ENCODE peak calls at places on chromosomes 12 and 14, in ten cellular contexts. R is thyroid gland, F is heart left ventricle, T is IMR-90, J is ovary, N is HepG2, D is stomach, I is adrenal gland, K is A549, E is body of pancreas. L is an unnamed sample.
A peak's percentile ranks its signal among the peaks of the same experiment; 100 is the strongest.

GRCh38 chr14:76904740-76905569 is 78.7 kb downstream of the LRRC74A start:
- DNase-seq in K (peak; percentile 99), T (peak; percentile 99), J (peak; percentile 49), E (peak; percentile 60), I (peak; percentile 59), R (peak; percentile 63), D (peak; percentile 56), N (peak; percentile 10), F (no peak), L (no peak)

GRCh38 chr12:9870311-9870866 is 1.2 kb upstream of the CLEC2B start:
- DNase-seq in J (no peak), T (no peak), D (no peak), K (no peak), I (no peak), F (peak; percentile 11), E (no peak), N (no peak), R (no peak), L (no peak)

GRCh38 chr12:124774462-124775167 is 89.0 kb downstream of the SCARB1 start:
- DNase-seq in D (no peak), F (no peak), K (no peak), J (peak; percentile 76), E (no peak), R (no peak), N (no peak), T (peak; percentile 85), I (peak; percentile 84), L (no peak)

GRCh38 chr14:100376751-100377171 is 53.6 kb downstream of the SLC25A47 start:
- DNase-seq in K (peak; percentile 61), I (no peak), T (peak; percentile 23), J (no peak), R (no peak), F (no peak), E (no peak), N (peak; percentile 44), D (no peak), L (no peak)

GRCh38 chr14:69685716-69686115 is 74.3 kb downstream of the SUSD6 start:
- DNase-seq in F (peak; percentile 59), K (no peak), T (peak; percentile 58), I (peak; percentile 79), E (peak; percentile 90), D (peak; percentile 82), J (peak; percentile 75), N (peak; percentile 62), R (peak; percentile 94), L (peak; percentile 64)

GRCh38 chr12:123983822-123984485 is 10.9 kb downstream of the ZNF664 start:
- DNase-seq in T (peak; percentile 75), R (peak; percentile 55), J (peak; percentile 48), D (peak; percentile 41), I (peak; percentile 41), N (peak; percentile 74), K (peak; percentile 83), F (peak; percentile 38), E (peak; percentile 57), L (no peak)

GRCh38 chr14:69473271-69473670 is 11.3 kb upstream of the PLEKHD1 start:
- DNase-seq in I (no peak), N (no peak), T (no peak), E (no peak), F (no peak), J (no peak), R (no peak), D (no peak), K (no peak), L (no peak)

GRCh38 chr14:84804498-84805294 is 725.2 kb upstream of the FLRT2 start:
- DNase-seq in N (no peak), K (no peak), E (no peak), D (no peak), R (no peak), I (no peak), T (no peak), J (no peak), F (no peak), L (no peak)

GRCh38 chr12:14613718-14614117 is 46.0 kb upstream of the PLBD1 start:
- DNase-seq in T (no peak), I (no peak), J (no peak), R (no peak), E (no peak), K (no peak), D (no peak), N (no peak), F (no peak), L (no peak)

GRCh38 chr12:64782181-64782580 is 23.0 kb upstream of the GNS start:
- DNase-seq in I (no peak), T (no peak), F (peak; percentile 10), N (no peak), D (no peak), K (no peak), R (no peak), J (no peak), E (no peak), L (no peak)

GRCh38 chr14:100666403-100666802 is 60.3 kb upstream of the DLK1 start:
- DNase-seq in F (no peak), K (no peak), N (no peak), R (no peak), J (no peak), D (no peak), E (no peak), I (peak; percentile 79), T (no peak), L (no peak)

GRCh38 chr14:36652542-36653201 is 9.0 kb upstream of the PAX9 start:
- DNase-seq in F (no peak), R (no peak), D (no peak), I (no peak), T (no peak), K (no peak), J (no peak), N (no peak), E (no peak), L (no peak)

GRCh38 chr14:98953544-98954346 is 318.3 kb downstream of the BCL11B start:
- DNase-seq in I (peak; percentile 87), E (peak; percentile 51), J (peak; percentile 62), N (no peak), T (no peak), R (peak; percentile 23), F (no peak), D (peak; percentile 52), K (peak; percentile 70), L (no peak)

GRCh38 chr14:105499256-105500035 is 8.4 kb downstream of the TEDC1 start:
- DNase-seq in E (no peak), J (no peak), R (no peak), T (no peak), F (no peak), D (no peak), I (no peak), N (peak; percentile 91), K (no peak), L (peak; percentile 77)

DNA sequence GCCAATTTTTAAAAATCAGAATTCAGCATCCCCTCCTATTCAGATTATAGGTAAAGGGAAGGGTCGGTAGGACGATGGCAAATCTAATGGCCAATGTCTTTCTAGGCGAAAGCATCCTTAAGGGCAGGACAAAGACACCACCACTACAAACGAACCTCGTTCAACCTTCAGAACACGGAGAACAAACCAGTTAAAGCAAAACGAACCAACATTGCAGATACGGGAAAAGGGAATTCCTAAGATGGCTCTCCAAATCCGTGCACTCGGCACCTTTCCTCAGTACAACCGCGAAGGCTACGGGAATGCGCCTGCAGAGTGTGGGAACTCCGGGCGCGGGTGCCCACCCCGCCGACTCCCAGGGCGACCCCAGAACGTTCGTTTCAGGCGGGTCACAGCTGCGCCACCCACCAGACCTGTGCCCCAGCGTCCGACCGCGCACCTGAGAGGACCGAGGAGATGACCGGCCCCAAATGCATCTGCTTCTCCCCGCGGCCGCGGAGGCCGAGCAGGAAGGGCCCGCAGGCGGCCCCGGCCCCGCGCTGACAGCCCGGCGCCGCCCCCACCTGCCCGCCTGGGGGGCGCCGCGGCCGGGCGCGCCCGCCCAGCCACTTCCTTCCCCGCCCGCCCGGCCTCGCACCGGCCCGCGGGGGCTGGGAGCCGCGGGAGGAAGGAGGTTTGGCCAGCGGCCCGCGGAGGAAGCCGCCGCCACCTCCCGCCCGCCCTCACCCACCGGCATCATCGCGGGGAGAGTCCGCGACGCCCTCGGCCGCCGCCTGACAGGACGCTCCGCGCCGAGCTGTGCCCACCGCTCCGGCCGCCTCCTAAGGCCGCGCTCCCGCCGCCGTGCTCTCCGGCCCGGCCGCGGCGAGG is 571 bp downstream of the PPP1R13B start:
- DNase-seq in I (peak; percentile 46), N (no peak), F (peak; percentile 66), E (peak; percentile 66), T (no peak), D (peak; percentile 60), R (peak; percentile 62), J (peak; percentile 52), K (no peak), L (peak; percentile 91)
- TF ChIP-seq POLR2A in I (no peak), N (no peak), F (no peak), E (no peak), T (no peak), D (no peak), R (no peak), J (no peak), K (no peak), L (peak; percentile 21)

DNA sequence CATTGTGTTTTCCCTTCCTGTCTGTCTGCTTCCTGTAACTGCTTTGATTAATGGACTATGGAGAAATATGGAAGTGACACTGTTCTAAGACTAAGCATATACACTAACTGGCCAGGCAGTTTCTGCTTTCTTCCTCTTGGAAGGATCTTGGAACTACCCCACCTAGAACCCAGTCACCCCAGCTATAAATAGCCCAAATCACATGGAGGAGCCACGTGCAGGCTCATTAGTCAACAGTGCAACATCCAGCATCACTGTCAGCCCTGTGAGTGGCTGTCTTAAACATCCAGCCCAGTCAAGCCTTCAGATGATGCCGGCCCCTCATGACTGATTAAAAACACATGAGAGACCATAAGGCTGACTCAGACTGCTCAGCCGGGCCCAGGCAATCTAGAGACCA is 39.2 kb downstream of the BCAT1 start:
- DNase-seq in I (peak; percentile 48), F (peak; percentile 20), K (peak; percentile 45), T (peak; percentile 97), J (peak; percentile 23), R (no peak), D (no peak), E (peak; percentile 73), N (no peak), L (no peak)
- H3K27ac ChIP-seq in I (no peak overlapping the region), F (no peak overlapping the region), K (no peak overlapping the region), T (peak overlapping the region; percentile 24), J (no peak overlapping the region), R (no peak overlapping the region), D (no peak overlapping the region), E (peak overlapping the region; percentile 37), N (no peak overlapping the region), L (peak overlapping the region; percentile 50)

GRCh38 chr14:74611672-74612345 is at the start of gene LTBP2:
- DNase-seq in J (no peak), D (no peak), K (no peak), R (no peak), E (peak; percentile 42), F (no peak), I (no peak), T (peak; percentile 31), N (no peak), L (peak; percentile 90)
- TF ChIP-seq POLR2A in J (no peak), D (no peak), K (no peak), R (no peak), E (no peak), F (no peak), I (no peak), T (no peak), N (no peak), L (no peak)

DNA sequence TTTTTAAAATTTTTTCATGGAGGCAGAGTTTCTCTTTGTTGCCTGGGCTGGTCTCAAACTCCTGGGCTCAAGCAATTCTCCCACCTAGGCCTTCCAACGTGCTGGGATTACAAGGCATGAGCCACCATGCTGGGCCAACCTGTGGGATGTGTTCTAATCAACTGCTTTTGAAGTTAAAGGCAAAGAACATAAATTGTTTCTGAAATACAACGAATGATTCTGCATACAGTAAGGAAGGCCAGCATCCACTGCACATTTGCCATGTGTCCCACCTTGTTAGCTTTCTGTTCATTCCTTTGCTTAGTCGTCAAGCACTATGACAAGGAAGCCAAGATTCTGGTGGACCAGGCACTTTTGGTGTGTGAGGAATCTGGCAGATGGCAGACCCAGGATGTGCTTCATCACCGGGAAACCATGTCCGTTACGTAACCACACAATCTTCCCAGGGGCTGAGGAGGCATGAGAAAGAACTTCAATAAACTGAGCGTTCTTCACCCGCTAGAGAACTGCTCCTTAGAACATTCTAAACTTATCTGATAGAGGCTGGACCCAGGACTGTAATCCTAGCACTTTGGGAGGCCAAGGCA is 24.5 kb downstream of the MOK start:
- DNase-seq in E (no peak), T (peak; percentile 99), I (no peak), D (no peak), F (no peak), K (peak; percentile 77), N (no peak), R (no peak), J (no peak), L (no peak)
- H3K27ac ChIP-seq in E (peak overlapping the region; percentile 84), T (peak overlapping the region; percentile 69), I (no peak overlapping the region), D (peak overlapping the region; percentile 78), F (no peak overlapping the region), K (peak overlapping the region; percentile 87), N (no peak overlapping the region), R (no peak overlapping the region), J (no peak overlapping the region), L (peak overlapping the region; percentile 54)

L was measured in upper lobe of left lung.